ENCODE peak calls at places on chromosomes 5 and 9, in seven cellular contexts. U is chondrocyte; E is NCI-H2081; F is SHP77 treated with DMSO at 0.1 percent for 48 hours; K is A172; A is activated CD8-positive, alpha-beta memory T cell treated with anti-CD3 and anti-CD28 coated beads for 24 hours; V is effector memory CD8-positive, alpha-beta T cell. L is an unnamed sample.

GRCh38 chr5:74275204-74275992 is 365.1 kb downstream of the ENC1 start:
- DNase-seq in E (no peak), A (no peak), F (no peak), V (no peak), U (no peak), K (no peak), L (no peak)

GRCh38 chr5:147393866-147394265 is 116.0 kb downstream of the DPYSL3 start:
- DNase-seq in A (no peak), V (no peak), U (no peak), K (no peak), E (no peak), F (no peak), L (no peak)

GRCh38 chr5:169411016-169411788 is 110.3 kb upstream of the SLIT3 start:
- DNase-seq in K (no peak), U (no peak), F (no peak), V (no peak), A (no peak), E (no peak), L (no peak)

GRCh38 chr9:91720746-91721705 is 229.0 kb downstream of the ROR2 start:
- DNase-seq in F (no peak), E (no peak), A (no peak), U (no peak), V (no peak), K (no peak), L (peak)

GRCh38 chr5:121121786-121122185 is 657.7 kb downstream of the PRR16 start:
- DNase-seq in A (no peak), U (no peak), E (no peak), V (no peak), K (no peak), F (no peak), L (no peak)

GRCh38 chr9:105072476-105072875 is 144.5 kb upstream of the ABCA1 start:
- DNase-seq in A (no peak), F (no peak), U (no peak), E (no peak), K (no peak), V (no peak), L (no peak)

GRCh38 chr9:14148501-14149103 is 165.3 kb downstream of the NFIB start:
- DNase-seq in F (no peak), U (no peak), K (no peak), E (no peak), V (no peak), A (no peak), L (no peak)

GRCh38 chr9:125145425-125145824 is 2.1 kb upstream of the SCAI start:
- DNase-seq in V (no peak), F (no peak), U (no peak), A (no peak), E (no peak), K (no peak), L (no peak)

GRCh38 chr9:87286506-87286905 is 211.2 kb upstream of the DAPK1 start:
- DNase-seq in U (no peak), F (no peak), E (no peak), A (no peak), V (no peak), K (no peak), L (no peak)

GRCh38 chr5:110105692-110106091 is 416.0 kb downstream of the MAN2A1 start:
- DNase-seq in A (no peak), F (no peak), U (no peak), K (no peak), E (peak), V (no peak), L (no peak)

GRCh38 chr5:38831909-38832308 is 13.9 kb upstream of the OSMR start:
- DNase-seq in U (no peak), V (no peak), A (no peak), K (peak), E (peak), F (no peak), L (no peak)

GRCh38 chr9:4082948-4083347 is 216.9 kb downstream of the GLIS3 start:
- DNase-seq in U (no peak), F (no peak), A (no peak), K (no peak), V (no peak), E (no peak), L (no peak)

GRCh38 chr9:4760122-4760521 is 19.1 kb upstream of the AK3 start:
- DNase-seq in V (no peak), E (no peak), F (no peak), A (no peak), K (no peak), U (no peak), L (no peak)

GRCh38 chr9:5587024-5587423 is 41.9 kb upstream of the RIC1 start:
- DNase-seq in V (no peak), K (peak), F (no peak), U (no peak), A (no peak), E (no peak), L (no peak)

GRCh38 chr5:137361275-137361674 is 137.9 kb downstream of the SPOCK1 start:
- DNase-seq in A (no peak), E (no peak), K (no peak), V (no peak), F (no peak), U (no peak), L (no peak)

GRCh38 chr5:179969110-179969509 is 61.4 kb upstream of the TBC1D9B start:
- DNase-seq in U (no peak), A (no peak), F (no peak), K (no peak), E (no peak), V (no peak), L (no peak)

GRCh38 chr9:137167752-137168574 is 1.9 kb downstream of the LRRC26 start:
- DNase-seq in K (no peak), A (no peak), U (no peak), E (no peak), F (no peak), V (no peak), L (no peak)

GRCh38 chr9:78292026-78292425 is 4.9 kb upstream of the PSAT1 start:
- DNase-seq in K (no peak), E (peak), U (no peak), F (no peak), A (no peak), V (no peak), L (no peak)

GRCh38 chr9:97557606-97558095 is 56.2 kb downstream of the TMOD1 start:
- DNase-seq in A (no peak), F (peak), E (peak), V (no peak), U (no peak), K (no peak), L (no peak)

GRCh38 chr9:125240649-125240999 is 519 bp downstream of the HSPA5 start:
- DNase-seq in U (no peak), A (no peak), E (no peak), F (no peak), K (peak), V (peak), L (peak)

GRCh38 chr5:39164016-39164415 is 55.3 kb downstream of the FYB1 start:
- DNase-seq in K (no peak), A (no peak), U (no peak), F (no peak), E (no peak), V (no peak), L (no peak)

GRCh38 chr5:176514244-176514918 is 22.8 kb downstream of the RNF44 start:
- DNase-seq in K (no peak), E (no peak), A (no peak), U (no peak), F (no peak), V (no peak), L (no peak)

GRCh38 chr9:129421371-129421770 is 199.5 kb downstream of the C9orf50 start:
- DNase-seq in A (no peak), U (no peak), K (no peak), E (no peak), F (no peak), V (no peak), L (no peak)

GRCh38 chr9:131297903-131298302 is 8.4 kb downstream of the PLPP7 start:
- DNase-seq in E (no peak), K (no peak), U (no peak), V (no peak), A (no peak), F (no peak), L (no peak)

GRCh38 chr9:83570359-83570758 is 32.2 kb upstream of the FRMD3 start:
- DNase-seq in E (no peak), V (no peak), F (no peak), A (no peak), U (no peak), K (no peak), L (no peak)

GRCh38 chr5:34658023-34658422 is 1.9 kb downstream of the RAI14 start:
- DNase-seq in A (no peak), K (peak), V (no peak), F (no peak), E (no peak), U (no peak), L (no peak)

GRCh38 chr9:129335456-129336129 is 157.5 kb upstream of the IER5L start:
- DNase-seq in K (peak), F (no peak), A (no peak), E (no peak), V (no peak), U (no peak), L (no peak)

GRCh38 chr9:5052858-5053257 is 67.8 kb downstream of the JAK2 start:
- DNase-seq in E (no peak), K (no peak), F (no peak), V (no peak), A (no peak), U (no peak), L (no peak)

GRCh38 chr5:25056846-25057245 is 412.1 kb upstream of the CDH10 start:
- DNase-seq in E (no peak), U (no peak), V (no peak), A (no peak), F (no peak), K (peak), L (no peak)

GRCh38 chr5:151184316-151185042 is 26.9 kb upstream of the ANXA6 start:
- DNase-seq in A (peak), U (no peak), K (no peak), E (no peak), F (no peak), V (no peak), L (no peak)

L was measured in GM12892.